ENCODE peak calls at places on chromosomes 7 and 10, in eight cellular contexts. Z, L, T, P, J, D, I and K are unnamed samples.

GRCh38 chr10:85557706-85558105 is 808.9 kb downstream of the GRID1 start:
- DNase-seq in Z (peak), L (no peak), T (no peak), P (no peak), J (no peak), D (no peak), I (no peak), K (no peak)

GRCh38 chr7:157003445-157004049 is 6.9 kb downstream of the MNX1 start:
- DNase-seq in Z (no peak), L (no peak), T (no peak), P (no peak), J (peak), D (no peak), I (no peak), K (no peak)

GRCh38 chr7:150380463-150380862 is 1.3 kb downstream of the ZNF775 start:
- DNase-seq in Z (no peak), L (no peak), T (no peak), P (no peak), J (no peak), D (no peak), I (no peak), K (no peak)

GRCh38 chr7:21504021-21504420 is 38.8 kb upstream of the DNAH11 start:
- DNase-seq in Z (peak), L (peak), T (no peak), P (no peak), J (no peak), D (no peak), I (no peak), K (no peak)

GRCh38 chr7:14419554-14419953 is 430.1 kb upstream of the ETV1 start:
- DNase-seq in Z (no peak), L (no peak), T (peak), P (no peak), J (no peak), D (no peak), I (peak), K (no peak)

GRCh38 chr10:110502851-110503301 is 5.2 kb downstream of the DUSP5 start:
- DNase-seq in Z (no peak), L (peak), T (peak), P (peak), J (no peak), D (peak), I (no peak), K (peak)

GRCh38 chr10:68208424-68209042 is 23.4 kb downstream of the ATOH7 start:
- DNase-seq in Z (peak), L (peak), T (peak), P (no peak), J (no peak), D (peak), I (peak), K (no peak)

GRCh38 chr10:30999084-30999712 is 32.5 kb downstream of the ZNF438 start:
- DNase-seq in Z (peak), L (peak), T (no peak), P (no peak), J (no peak), D (no peak), I (no peak), K (peak)

GRCh38 chr7:4069268-4070095 is 612.6 kb upstream of the FOXK1 start:
- DNase-seq in Z (no peak), L (no peak), T (no peak), P (no peak), J (no peak), D (no peak), I (peak), K (no peak)

GRCh38 chr10:103816431-103816830 is 38.9 kb downstream of the SH3PXD2A start:
- DNase-seq in Z (peak), L (no peak), T (peak), P (no peak), J (no peak), D (peak), I (no peak), K (no peak)

GRCh38 chr7:22082886-22083710 is 137.4 kb upstream of the CDCA7L start:
- DNase-seq in Z (peak), L (peak), T (peak), P (peak), J (peak), D (peak), I (peak), K (peak)

GRCh38 chr7:103499976-103500375 is 54.0 kb upstream of the SLC26A5 start:
- DNase-seq in Z (peak), L (no peak), T (peak), P (no peak), J (no peak), D (no peak), I (no peak), K (no peak)

GRCh38 chr7:18866359-18867036 is 250.9 kb downstream of the TWIST1 start:
- DNase-seq in Z (peak), L (peak), T (peak), P (peak), J (no peak), D (peak), I (no peak), K (no peak)

GRCh38 chr7:18241543-18242231 is 214.0 kb upstream of the PRPS1L1 start:
- DNase-seq in Z (peak), L (no peak), T (no peak), P (no peak), J (no peak), D (no peak), I (no peak), K (no peak)

GRCh38 chr10:77873558-77874380 is 52.8 kb downstream of the DLG5 start:
- DNase-seq in Z (peak), L (peak), T (peak), P (no peak), J (peak), D (peak), I (no peak), K (no peak)

GRCh38 chr10:122642726-122643605 is 56.7 kb downstream of the C10orf120 start:
- DNase-seq in Z (no peak), L (no peak), T (no peak), P (no peak), J (peak), D (no peak), I (no peak), K (no peak)

GRCh38 chr10:48384699-48384982 is 78.2 kb downstream of the MAPK8 start:
- DNase-seq in Z (no peak), L (no peak), T (peak), P (no peak), J (no peak), D (no peak), I (no peak), K (no peak)

GRCh38 chr7:19558527-19558926 is 150.3 kb downstream of the POLR1F start:
- DNase-seq in Z (peak), L (peak), T (peak), P (no peak), J (no peak), D (peak), I (no peak), K (no peak)

GRCh38 chr10:96646251-96646740 is 59.5 kb upstream of the TM9SF3 start:
- DNase-seq in Z (no peak), L (no peak), T (no peak), P (no peak), J (no peak), D (no peak), I (no peak), K (no peak)

GRCh38 chr10:77357185-77357584 is 280.4 kb downstream of the KCNMA1 start:
- DNase-seq in Z (no peak), L (no peak), T (peak), P (no peak), J (no peak), D (no peak), I (no peak), K (no peak)

GRCh38 chr10:68647928-68648327 is 73.1 kb upstream of the CCAR1 start:
- DNase-seq in Z (peak), L (peak), T (peak), P (no peak), J (no peak), D (peak), I (no peak), K (no peak)

GRCh38 chr7:139823855-139824670 is 5.0 kb upstream of the TBXAS1 start:
- DNase-seq in Z (no peak), L (no peak), T (peak), P (no peak), J (no peak), D (peak), I (no peak), K (no peak)

GRCh38 chr10:86647773-86648705 is 6.3 kb upstream of the OPN4 start:
- DNase-seq in Z (no peak), L (peak), T (no peak), P (no peak), J (no peak), D (peak), I (no peak), K (no peak)

GRCh38 chr10:33234779-33235178 is 99.7 kb downstream of the NRP1 start:
- DNase-seq in Z (no peak), L (no peak), T (peak), P (no peak), J (no peak), D (peak), I (peak), K (no peak)

GRCh38 chr7:130152270-130153141 is 52.7 kb downstream of the TMEM209 start:
- DNase-seq in Z (no peak), L (no peak), T (peak), P (no peak), J (no peak), D (peak), I (no peak), K (no peak)

GRCh38 chr7:139623518-139623917 is 100.0 kb downstream of the CLEC2L start:
- DNase-seq in Z (no peak), L (no peak), T (no peak), P (no peak), J (no peak), D (no peak), I (no peak), K (no peak)

GRCh38 chr7:75957021-75957736 is 37.2 kb downstream of the TMEM120A start:
- DNase-seq in Z (peak), L (no peak), T (no peak), P (no peak), J (peak), D (peak), I (peak), K (no peak)

GRCh38 chr7:47255007-47255406 is 326.9 kb downstream of the TNS3 start:
- DNase-seq in Z (no peak), L (no peak), T (no peak), P (no peak), J (no peak), D (no peak), I (no peak), K (no peak)

GRCh38 chr7:71454981-71455380 is 323.0 kb downstream of the GALNT17 start:
- DNase-seq in Z (no peak), L (no peak), T (no peak), P (no peak), J (no peak), D (no peak), I (no peak), K (no peak)

GRCh38 chr10:70685461-70685911 is 13.2 kb downstream of the ADAMTS14 start:
- DNase-seq in Z (no peak), L (no peak), T (no peak), P (no peak), J (no peak), D (no peak), I (peak), K (no peak)

GRCh38 chr7:111953611-111954010 is 252.6 kb downstream of the DOCK4 start:
- DNase-seq in Z (peak), L (peak), T (peak), P (no peak), J (no peak), D (no peak), I (no peak), K (no peak)

GRCh38 chr7:116968626-116969025 is 15.3 kb downstream of the ST7 start:
- DNase-seq in Z (no peak), L (no peak), T (no peak), P (no peak), J (no peak), D (no peak), I (no peak), K (no peak)

GRCh38 chr7:2038876-2039728 is 193.6 kb downstream of the MAD1L1 start:
- DNase-seq in Z (peak), L (no peak), T (peak), P (peak), J (peak), D (no peak), I (no peak), K (peak)

GRCh38 chr7:157150825-157151412 is 12.2 kb downstream of the UBE3C start:
- DNase-seq in Z (no peak), L (no peak), T (peak), P (peak), J (no peak), D (peak), I (peak), K (no peak)

GRCh38 chr10:91796332-91797076 is 1.7 kb upstream of the TNKS2 start:
- DNase-seq in Z (peak), L (peak), T (peak), P (peak), J (peak), D (no peak), I (no peak), K (no peak)

GRCh38 chr7:93620864-93621263 is 46.3 kb upstream of the CALCR start:
- DNase-seq in Z (no peak), L (no peak), T (no peak), P (no peak), J (no peak), D (no peak), I (no peak), K (no peak)

GRCh38 chr7:93620057-93620456 is 45.5 kb upstream of the CALCR start:
- DNase-seq in Z (peak), L (no peak), T (no peak), P (no peak), J (no peak), D (no peak), I (no peak), K (no peak)

GRCh38 chr7:93626869-93627268 is 52.3 kb upstream of the CALCR start:
- DNase-seq in Z (no peak), L (no peak), T (no peak), P (no peak), J (no peak), D (no peak), I (no peak), K (no peak)

GRCh38 chr7:93623816-93624215 is 49.3 kb upstream of the CALCR start:
- DNase-seq in Z (no peak), L (no peak), T (no peak), P (no peak), J (no peak), D (no peak), I (no peak), K (no peak)

DNA sequence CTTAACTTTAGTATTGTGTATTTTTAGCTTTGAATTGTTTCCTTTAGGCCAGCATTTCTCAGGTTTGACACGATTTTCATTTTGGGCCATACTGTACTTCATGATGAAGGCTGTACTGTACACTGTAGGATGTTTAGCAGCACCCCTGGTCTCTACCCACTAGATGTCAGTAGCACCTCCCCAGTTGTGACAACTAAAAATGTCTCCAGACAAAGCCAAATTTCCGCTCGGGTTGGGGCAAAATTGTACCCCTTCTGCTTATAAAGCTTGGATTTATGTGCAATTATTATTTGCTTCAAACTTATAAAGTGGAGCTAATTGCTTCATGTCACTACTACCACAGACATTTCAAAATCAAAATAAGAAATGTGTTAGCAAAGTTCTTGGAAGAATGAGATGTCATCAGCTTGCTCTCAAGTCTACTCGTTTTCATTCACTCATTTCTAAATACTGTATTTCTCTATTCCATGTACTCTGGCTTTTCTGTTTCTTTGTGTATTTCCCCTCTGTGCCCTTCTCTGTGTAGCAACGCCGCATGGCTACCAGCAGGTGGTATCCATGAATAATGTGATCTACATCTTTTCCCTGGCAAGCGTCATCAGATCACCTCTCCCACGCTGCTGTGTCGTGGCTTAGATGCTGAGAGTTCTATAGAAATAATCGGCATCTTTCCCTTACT is 47.7 kb upstream of the CALCR start:
- DNase-seq in Z (peak), L (peak), T (peak), P (no peak), J (no peak), D (peak), I (peak), K (no peak)
- TF ChIP-seq CTCF in Z (peak), L (peak), T (peak), P (peak), J (no peak), D (peak), I (peak), K (no peak)

DNA sequence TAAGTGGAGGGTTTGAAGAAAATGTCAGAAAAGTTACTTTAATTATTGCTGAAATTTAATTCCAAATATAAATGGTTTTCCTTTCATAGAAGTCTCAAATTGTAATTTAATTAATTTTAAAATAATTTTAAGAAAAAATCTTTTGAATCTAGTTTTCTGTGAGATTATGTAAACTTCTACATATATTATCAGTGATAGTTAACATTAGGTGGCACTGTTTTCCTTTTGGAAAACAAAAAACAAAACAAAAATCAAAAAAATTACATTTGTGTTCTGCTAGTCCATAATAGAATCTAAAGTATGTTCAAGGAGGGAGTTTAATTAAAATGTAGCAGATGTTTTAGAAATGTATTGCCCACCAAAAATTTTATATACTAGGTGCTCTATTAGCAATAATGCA is 1456.7 kb downstream of the REEP3 start:
- DNase-seq in Z (no peak), L (no peak), T (no peak), P (no peak), J (no peak), D (no peak), I (no peak), K (no peak)
- TF ChIP-seq CTCF in Z (no peak), L (no peak), T (no peak), P (peak), J (peak), D (no peak), I (no peak), K (no peak)

GRCh38 chr7:32217841-32218467 is 147.7 kb upstream of the PDE1C start:
- DNase-seq in Z (peak), L (peak), T (no peak), P (no peak), J (no peak), D (no peak), I (no peak), K (no peak)

GRCh38 chr7:32218741-32219283 is 148.6 kb upstream of the PDE1C start:
- DNase-seq in Z (no peak), L (peak), T (no peak), P (no peak), J (no peak), D (no peak), I (no peak), K (no peak)

GRCh38 chr7:32214913-32215312 is 144.7 kb upstream of the PDE1C start:
- DNase-seq in Z (no peak), L (no peak), T (no peak), P (no peak), J (no peak), D (no peak), I (no peak), K (no peak)

GRCh38 chr7:32215697-32216096 is 145.5 kb upstream of the PDE1C start:
- DNase-seq in Z (no peak), L (no peak), T (no peak), P (no peak), J (no peak), D (no peak), I (no peak), K (no peak)

DNA sequence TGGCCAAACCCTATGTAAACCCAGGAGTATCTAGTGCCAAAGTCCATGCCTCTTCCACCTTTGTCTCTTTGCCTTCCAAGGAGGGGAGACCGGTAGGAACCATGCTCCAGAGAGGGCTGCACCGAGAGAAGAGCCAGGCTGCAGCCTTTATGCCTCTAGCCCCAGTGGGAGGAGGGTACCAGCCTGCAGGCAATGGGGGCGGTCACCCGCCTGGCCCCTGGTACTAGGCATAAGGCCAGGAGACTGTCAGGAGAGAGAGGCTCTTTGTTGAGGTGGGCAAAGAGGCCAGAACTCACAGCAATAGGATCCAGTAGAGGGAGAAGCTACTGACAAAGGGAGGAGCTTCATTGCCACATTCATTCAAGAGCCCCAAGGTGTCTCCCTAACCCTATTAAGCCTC is 146.6 kb upstream of the PDE1C start:
- DNase-seq in Z (no peak), L (no peak), T (no peak), P (no peak), J (no peak), D (no peak), I (no peak), K (no peak)
- TF ChIP-seq CTCF in Z (no peak), L (peak), T (no peak), P (no peak), J (no peak), D (no peak), I (no peak), K (no peak)

GRCh38 chr7:132578826-132579225 is 2.6 kb upstream of the PLXNA4 start:
- DNase-seq in Z (no peak), L (no peak), T (no peak), P (no peak), J (no peak), D (no peak), I (no peak), K (no peak)

GRCh38 chr7:132575987-132576722 is at the start of gene PLXNA4:
- DNase-seq in Z (peak), L (no peak), T (peak), P (no peak), J (no peak), D (peak), I (peak), K (no peak)

GRCh38 chr7:132576723-132577089 is 436 bp upstream of the PLXNA4 start:
- DNase-seq in Z (no peak), L (no peak), T (no peak), P (no peak), J (no peak), D (no peak), I (peak), K (no peak)

GRCh38 chr7:132578050-132578370 is 1.7 kb upstream of the PLXNA4 start:
- DNase-seq in Z (no peak), L (no peak), T (no peak), P (no peak), J (no peak), D (no peak), I (no peak), K (no peak)

DNA sequence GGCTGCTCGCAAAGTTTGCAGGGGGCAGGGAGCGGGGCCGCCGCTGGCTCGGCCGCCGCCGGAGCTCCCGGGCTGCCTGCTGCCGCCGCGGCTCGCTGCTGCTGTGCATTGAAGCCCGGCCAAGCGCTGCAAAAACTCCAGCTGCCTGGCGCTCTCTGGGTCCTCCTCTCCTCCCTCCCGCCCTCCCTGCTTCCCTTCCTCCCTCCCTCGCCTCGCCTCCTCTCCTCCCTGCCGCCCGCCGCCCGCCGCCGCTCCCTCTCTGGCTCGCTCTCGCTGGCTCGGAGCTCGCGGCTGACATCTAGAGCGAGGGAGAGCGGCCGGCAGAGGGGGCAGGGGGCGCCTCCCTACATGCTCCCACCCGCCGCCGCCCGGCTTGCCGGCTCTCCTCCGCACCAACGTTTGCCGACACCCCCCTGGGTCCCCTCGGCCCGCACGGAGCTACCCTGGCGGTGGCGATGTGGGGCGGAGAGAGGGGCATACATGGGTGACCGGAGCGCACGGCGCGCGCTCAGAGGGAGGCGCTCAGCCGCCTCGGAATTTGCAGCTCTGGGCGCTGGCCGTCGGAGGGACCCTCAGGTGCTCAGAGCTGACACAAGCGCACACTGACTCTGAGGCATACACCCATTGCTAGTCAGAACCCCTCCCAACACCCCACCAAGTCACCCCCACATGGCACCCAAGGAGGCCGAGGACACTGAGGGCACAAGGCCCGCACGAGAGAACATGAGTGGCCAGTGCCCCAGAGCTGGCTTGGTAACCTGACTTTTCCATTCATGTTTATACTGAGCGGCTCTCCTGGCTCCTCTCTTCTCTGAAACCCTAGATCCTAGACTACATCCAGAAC is 1.2 kb upstream of the PLXNA4 start:
- DNase-seq in Z (peak), L (peak), T (peak), P (peak), J (peak), D (peak), I (peak), K (no peak)
- TF ChIP-seq CTCF in Z (no peak), L (no peak), T (peak), P (peak), J (no peak), D (no peak), I (peak), K (no peak)